ENCODE peak calls at places on chromosomes 13 and 19, in nine cellular contexts. One of them, this sample, is unnamed.

GRCh38 chr19:15197275-15198005 is 3.4 kb downstream of the NOTCH3 start:
- DNase-seq in aorta: no peak
- DNase-seq in neural progenitor cell: no peak
- DNase-seq in HS-5: no peak
- DNase-seq in GM18507: no peak
- DNase-seq in activated CD4-positive, alpha-beta T cell treated with anti-CD3 and anti-CD28 coated beads, Interleukin-2, amount 50 U/mL, for 24 hours: no peak
- DNase-seq in T-helper 2 cell: no peak
- DNase-seq in activated CD8-positive, alpha-beta T cell treated with anti-CD3 and anti-CD28 coated beads, Interleukin-2, amount 10 ng/mL, durations not matched to agents 7 days and 5 days: no peak
- DNase-seq in stimulated activated naive B cell treated with anti-CD40 and anti-IgM and Interleukin-4, amounts not matched to agents 10 μg/mL and 1 μg/mL and 100 μg/mL, for 72 hours: no peak
- DNase-seq in this sample: no peak

GRCh38 chr13:111916201-111916600 is 150.7 kb upstream of the SOX1 start:
- DNase-seq in aorta: peak; percentile 46
- DNase-seq in neural progenitor cell: no peak
- DNase-seq in HS-5: no peak
- DNase-seq in GM18507: no peak
- DNase-seq in activated CD4-positive, alpha-beta T cell treated with anti-CD3 and anti-CD28 coated beads, Interleukin-2, amount 50 U/mL, for 24 hours: no peak
- DNase-seq in T-helper 2 cell: no peak
- DNase-seq in activated CD8-positive, alpha-beta T cell treated with anti-CD3 and anti-CD28 coated beads, Interleukin-2, amount 10 ng/mL, durations not matched to agents 7 days and 5 days: no peak
- DNase-seq in stimulated activated naive B cell treated with anti-CD40 and anti-IgM and Interleukin-4, amounts not matched to agents 10 μg/mL and 1 μg/mL and 100 μg/mL, for 72 hours: no peak
- DNase-seq in this sample: no peak

GRCh38 chr13:44565881-44566280 is 10.2 kb downstream of the TSC22D1 start:
- DNase-seq in aorta: no peak
- DNase-seq in neural progenitor cell: no peak
- DNase-seq in HS-5: no peak
- DNase-seq in GM18507: no peak
- DNase-seq in activated CD4-positive, alpha-beta T cell treated with anti-CD3 and anti-CD28 coated beads, Interleukin-2, amount 50 U/mL, for 24 hours: no peak
- DNase-seq in T-helper 2 cell: no peak
- DNase-seq in activated CD8-positive, alpha-beta T cell treated with anti-CD3 and anti-CD28 coated beads, Interleukin-2, amount 10 ng/mL, durations not matched to agents 7 days and 5 days: no peak
- DNase-seq in stimulated activated naive B cell treated with anti-CD40 and anti-IgM and Interleukin-4, amounts not matched to agents 10 μg/mL and 1 μg/mL and 100 μg/mL, for 72 hours: no peak
- DNase-seq in this sample: no peak

GRCh38 chr19:11420894-11421606 is 1.9 kb upstream of the RGL3 start:
- DNase-seq in aorta: no peak
- DNase-seq in neural progenitor cell: peak; percentile 65
- DNase-seq in HS-5: no peak
- DNase-seq in GM18507: no peak
- DNase-seq in activated CD4-positive, alpha-beta T cell treated with anti-CD3 and anti-CD28 coated beads, Interleukin-2, amount 50 U/mL, for 24 hours: no peak
- DNase-seq in T-helper 2 cell: no peak
- DNase-seq in activated CD8-positive, alpha-beta T cell treated with anti-CD3 and anti-CD28 coated beads, Interleukin-2, amount 10 ng/mL, durations not matched to agents 7 days and 5 days: no peak
- DNase-seq in stimulated activated naive B cell treated with anti-CD40 and anti-IgM and Interleukin-4, amounts not matched to agents 10 μg/mL and 1 μg/mL and 100 μg/mL, for 72 hours: no peak
- DNase-seq in this sample: no peak

GRCh38 chr13:113960276-113960948 is 13.5 kb downstream of the C13orf46 start:
- DNase-seq in aorta: no peak
- DNase-seq in neural progenitor cell: no peak
- DNase-seq in HS-5: no peak
- DNase-seq in GM18507: no peak
- DNase-seq in activated CD4-positive, alpha-beta T cell treated with anti-CD3 and anti-CD28 coated beads, Interleukin-2, amount 50 U/mL, for 24 hours: no peak
- DNase-seq in T-helper 2 cell: no peak
- DNase-seq in activated CD8-positive, alpha-beta T cell treated with anti-CD3 and anti-CD28 coated beads, Interleukin-2, amount 10 ng/mL, durations not matched to agents 7 days and 5 days: no peak
- DNase-seq in stimulated activated naive B cell treated with anti-CD40 and anti-IgM and Interleukin-4, amounts not matched to agents 10 μg/mL and 1 μg/mL and 100 μg/mL, for 72 hours: no peak
- DNase-seq in this sample: no peak

GRCh38 chr19:10356431-10356830 is 17.0 kb upstream of the ICAM3 start:
- DNase-seq in aorta: no peak
- DNase-seq in neural progenitor cell: no peak
- DNase-seq in HS-5: no peak
- DNase-seq in GM18507: no peak
- DNase-seq in activated CD4-positive, alpha-beta T cell treated with anti-CD3 and anti-CD28 coated beads, Interleukin-2, amount 50 U/mL, for 24 hours: no peak
- DNase-seq in T-helper 2 cell: no peak
- DNase-seq in activated CD8-positive, alpha-beta T cell treated with anti-CD3 and anti-CD28 coated beads, Interleukin-2, amount 10 ng/mL, durations not matched to agents 7 days and 5 days: no peak
- DNase-seq in stimulated activated naive B cell treated with anti-CD40 and anti-IgM and Interleukin-4, amounts not matched to agents 10 μg/mL and 1 μg/mL and 100 μg/mL, for 72 hours: no peak
- DNase-seq in this sample: no peak

GRCh38 chr13:97174638-97175037 is 47.5 kb upstream of the MBNL2 start:
- DNase-seq in aorta: no peak
- DNase-seq in neural progenitor cell: no peak
- DNase-seq in HS-5: no peak
- DNase-seq in GM18507: no peak
- DNase-seq in activated CD4-positive, alpha-beta T cell treated with anti-CD3 and anti-CD28 coated beads, Interleukin-2, amount 50 U/mL, for 24 hours: no peak
- DNase-seq in T-helper 2 cell: no peak
- DNase-seq in activated CD8-positive, alpha-beta T cell treated with anti-CD3 and anti-CD28 coated beads, Interleukin-2, amount 10 ng/mL, durations not matched to agents 7 days and 5 days: no peak
- DNase-seq in stimulated activated naive B cell treated with anti-CD40 and anti-IgM and Interleukin-4, amounts not matched to agents 10 μg/mL and 1 μg/mL and 100 μg/mL, for 72 hours: no peak
- DNase-seq in this sample: no peak

GRCh38 chr13:52954838-52955237 is 73.8 kb upstream of the OLFM4 start:
- DNase-seq in aorta: no peak
- DNase-seq in neural progenitor cell: no peak
- DNase-seq in HS-5: no peak
- DNase-seq in GM18507: no peak
- DNase-seq in activated CD4-positive, alpha-beta T cell treated with anti-CD3 and anti-CD28 coated beads, Interleukin-2, amount 50 U/mL, for 24 hours: no peak
- DNase-seq in T-helper 2 cell: no peak
- DNase-seq in activated CD8-positive, alpha-beta T cell treated with anti-CD3 and anti-CD28 coated beads, Interleukin-2, amount 10 ng/mL, durations not matched to agents 7 days and 5 days: no peak
- DNase-seq in stimulated activated naive B cell treated with anti-CD40 and anti-IgM and Interleukin-4, amounts not matched to agents 10 μg/mL and 1 μg/mL and 100 μg/mL, for 72 hours: no peak
- DNase-seq in this sample: no peak

GRCh38 chr19:57351867-57352266 is 796 bp downstream of the ZNF304 start:
- DNase-seq in aorta: no peak
- DNase-seq in neural progenitor cell: peak; percentile 6
- DNase-seq in HS-5: no peak
- DNase-seq in GM18507: no peak
- DNase-seq in activated CD4-positive, alpha-beta T cell treated with anti-CD3 and anti-CD28 coated beads, Interleukin-2, amount 50 U/mL, for 24 hours: no peak
- DNase-seq in T-helper 2 cell: no peak
- DNase-seq in activated CD8-positive, alpha-beta T cell treated with anti-CD3 and anti-CD28 coated beads, Interleukin-2, amount 10 ng/mL, durations not matched to agents 7 days and 5 days: no peak
- DNase-seq in stimulated activated naive B cell treated with anti-CD40 and anti-IgM and Interleukin-4, amounts not matched to agents 10 μg/mL and 1 μg/mL and 100 μg/mL, for 72 hours: no peak
- DNase-seq in this sample: no peak

GRCh38 chr19:27675771-27676170 is 1537.2 kb downstream of the UQCRFS1 start:
- DNase-seq in aorta: no peak
- DNase-seq in neural progenitor cell: no peak
- DNase-seq in HS-5: no peak
- DNase-seq in GM18507: no peak
- DNase-seq in activated CD4-positive, alpha-beta T cell treated with anti-CD3 and anti-CD28 coated beads, Interleukin-2, amount 50 U/mL, for 24 hours: no peak
- DNase-seq in T-helper 2 cell: no peak
- DNase-seq in activated CD8-positive, alpha-beta T cell treated with anti-CD3 and anti-CD28 coated beads, Interleukin-2, amount 10 ng/mL, durations not matched to agents 7 days and 5 days: no peak
- DNase-seq in stimulated activated naive B cell treated with anti-CD40 and anti-IgM and Interleukin-4, amounts not matched to agents 10 μg/mL and 1 μg/mL and 100 μg/mL, for 72 hours: no peak
- DNase-seq in this sample: no peak

GRCh38 chr19:5515737-5516136 is 52.0 kb downstream of the TINCR start:
- DNase-seq in aorta: no peak
- DNase-seq in neural progenitor cell: no peak
- DNase-seq in HS-5: no peak
- DNase-seq in GM18507: no peak
- DNase-seq in activated CD4-positive, alpha-beta T cell treated with anti-CD3 and anti-CD28 coated beads, Interleukin-2, amount 50 U/mL, for 24 hours: no peak
- DNase-seq in T-helper 2 cell: no peak
- DNase-seq in activated CD8-positive, alpha-beta T cell treated with anti-CD3 and anti-CD28 coated beads, Interleukin-2, amount 10 ng/mL, durations not matched to agents 7 days and 5 days: no peak
- DNase-seq in stimulated activated naive B cell treated with anti-CD40 and anti-IgM and Interleukin-4, amounts not matched to agents 10 μg/mL and 1 μg/mL and 100 μg/mL, for 72 hours: no peak
- DNase-seq in this sample: no peak

GRCh38 chr19:38850976-38851621 is 1.3 kb upstream of the HNRNPL start:
- DNase-seq in aorta: no peak
- DNase-seq in neural progenitor cell: peak; percentile 80
- DNase-seq in HS-5: no peak
- DNase-seq in GM18507: no peak
- DNase-seq in activated CD4-positive, alpha-beta T cell treated with anti-CD3 and anti-CD28 coated beads, Interleukin-2, amount 50 U/mL, for 24 hours: peak; percentile 30
- DNase-seq in T-helper 2 cell: peak; percentile 25
- DNase-seq in activated CD8-positive, alpha-beta T cell treated with anti-CD3 and anti-CD28 coated beads, Interleukin-2, amount 10 ng/mL, durations not matched to agents 7 days and 5 days: peak; percentile 58
- DNase-seq in stimulated activated naive B cell treated with anti-CD40 and anti-IgM and Interleukin-4, amounts not matched to agents 10 μg/mL and 1 μg/mL and 100 μg/mL, for 72 hours: peak; percentile 47
- DNase-seq in this sample: peak; percentile 50

GRCh38 chr13:46675016-46675415 is 121.9 kb downstream of the ESD start:
- DNase-seq in aorta: no peak
- DNase-seq in neural progenitor cell: no peak
- DNase-seq in HS-5: no peak
- DNase-seq in GM18507: no peak
- DNase-seq in activated CD4-positive, alpha-beta T cell treated with anti-CD3 and anti-CD28 coated beads, Interleukin-2, amount 50 U/mL, for 24 hours: no peak
- DNase-seq in T-helper 2 cell: no peak
- DNase-seq in activated CD8-positive, alpha-beta T cell treated with anti-CD3 and anti-CD28 coated beads, Interleukin-2, amount 10 ng/mL, durations not matched to agents 7 days and 5 days: no peak
- DNase-seq in stimulated activated naive B cell treated with anti-CD40 and anti-IgM and Interleukin-4, amounts not matched to agents 10 μg/mL and 1 μg/mL and 100 μg/mL, for 72 hours: no peak
- DNase-seq in this sample: no peak

GRCh38 chr19:49614096-49614857 is 23.3 kb downstream of the PRR12 start:
- DNase-seq in aorta: no peak
- DNase-seq in neural progenitor cell: no peak
- DNase-seq in HS-5: no peak
- DNase-seq in GM18507: no peak
- DNase-seq in activated CD4-positive, alpha-beta T cell treated with anti-CD3 and anti-CD28 coated beads, Interleukin-2, amount 50 U/mL, for 24 hours: no peak
- DNase-seq in T-helper 2 cell: no peak
- DNase-seq in activated CD8-positive, alpha-beta T cell treated with anti-CD3 and anti-CD28 coated beads, Interleukin-2, amount 10 ng/mL, durations not matched to agents 7 days and 5 days: no peak
- DNase-seq in stimulated activated naive B cell treated with anti-CD40 and anti-IgM and Interleukin-4, amounts not matched to agents 10 μg/mL and 1 μg/mL and 100 μg/mL, for 72 hours: no peak
- DNase-seq in this sample: peak; percentile 71

GRCh38 chr13:76799696-76800095 is 86.5 kb downstream of the KCTD12 start:
- DNase-seq in aorta: no peak
- DNase-seq in neural progenitor cell: no peak
- DNase-seq in HS-5: no peak
- DNase-seq in GM18507: no peak
- DNase-seq in activated CD4-positive, alpha-beta T cell treated with anti-CD3 and anti-CD28 coated beads, Interleukin-2, amount 50 U/mL, for 24 hours: no peak
- DNase-seq in T-helper 2 cell: no peak
- DNase-seq in activated CD8-positive, alpha-beta T cell treated with anti-CD3 and anti-CD28 coated beads, Interleukin-2, amount 10 ng/mL, durations not matched to agents 7 days and 5 days: no peak
- DNase-seq in stimulated activated naive B cell treated with anti-CD40 and anti-IgM and Interleukin-4, amounts not matched to agents 10 μg/mL and 1 μg/mL and 100 μg/mL, for 72 hours: no peak
- DNase-seq in this sample: no peak

GRCh38 chr19:36097036-36097435 is 13.9 kb upstream of the OVOL3 start:
- DNase-seq in aorta: no peak
- DNase-seq in neural progenitor cell: peak; percentile 55
- DNase-seq in HS-5: no peak
- DNase-seq in GM18507: no peak
- DNase-seq in activated CD4-positive, alpha-beta T cell treated with anti-CD3 and anti-CD28 coated beads, Interleukin-2, amount 50 U/mL, for 24 hours: no peak
- DNase-seq in T-helper 2 cell: no peak
- DNase-seq in activated CD8-positive, alpha-beta T cell treated with anti-CD3 and anti-CD28 coated beads, Interleukin-2, amount 10 ng/mL, durations not matched to agents 7 days and 5 days: no peak
- DNase-seq in stimulated activated naive B cell treated with anti-CD40 and anti-IgM and Interleukin-4, amounts not matched to agents 10 μg/mL and 1 μg/mL and 100 μg/mL, for 72 hours: no peak
- DNase-seq in this sample: no peak

GRCh38 chr13:66546534-66547379 is 683.4 kb downstream of the PCDH9 start:
- DNase-seq in aorta: no peak
- DNase-seq in neural progenitor cell: no peak
- DNase-seq in HS-5: no peak
- DNase-seq in GM18507: no peak
- DNase-seq in activated CD4-positive, alpha-beta T cell treated with anti-CD3 and anti-CD28 coated beads, Interleukin-2, amount 50 U/mL, for 24 hours: no peak
- DNase-seq in T-helper 2 cell: no peak
- DNase-seq in activated CD8-positive, alpha-beta T cell treated with anti-CD3 and anti-CD28 coated beads, Interleukin-2, amount 10 ng/mL, durations not matched to agents 7 days and 5 days: no peak
- DNase-seq in stimulated activated naive B cell treated with anti-CD40 and anti-IgM and Interleukin-4, amounts not matched to agents 10 μg/mL and 1 μg/mL and 100 μg/mL, for 72 hours: no peak
- DNase-seq in this sample: no peak

GRCh38 chr13:55087085-55087484 is 2053.6 kb upstream of the PRR20A start:
- DNase-seq in aorta: no peak
- DNase-seq in neural progenitor cell: no peak
- DNase-seq in HS-5: no peak
- DNase-seq in GM18507: no peak
- DNase-seq in activated CD4-positive, alpha-beta T cell treated with anti-CD3 and anti-CD28 coated beads, Interleukin-2, amount 50 U/mL, for 24 hours: no peak
- DNase-seq in T-helper 2 cell: no peak
- DNase-seq in activated CD8-positive, alpha-beta T cell treated with anti-CD3 and anti-CD28 coated beads, Interleukin-2, amount 10 ng/mL, durations not matched to agents 7 days and 5 days: no peak
- DNase-seq in stimulated activated naive B cell treated with anti-CD40 and anti-IgM and Interleukin-4, amounts not matched to agents 10 μg/mL and 1 μg/mL and 100 μg/mL, for 72 hours: no peak
- DNase-seq in this sample: no peak

GRCh38 chr19:54674021-54674617 is 11.3 kb downstream of the LILRB4 start:
- DNase-seq in aorta: no peak
- DNase-seq in neural progenitor cell: peak; percentile 55
- DNase-seq in HS-5: peak; percentile 28
- DNase-seq in GM18507: no peak
- DNase-seq in activated CD4-positive, alpha-beta T cell treated with anti-CD3 and anti-CD28 coated beads, Interleukin-2, amount 50 U/mL, for 24 hours: no peak
- DNase-seq in T-helper 2 cell: no peak
- DNase-seq in activated CD8-positive, alpha-beta T cell treated with anti-CD3 and anti-CD28 coated beads, Interleukin-2, amount 10 ng/mL, durations not matched to agents 7 days and 5 days: peak; percentile 49
- DNase-seq in stimulated activated naive B cell treated with anti-CD40 and anti-IgM and Interleukin-4, amounts not matched to agents 10 μg/mL and 1 μg/mL and 100 μg/mL, for 72 hours: no peak
- DNase-seq in this sample: no peak

GRCh38 chr19:29687244-29687896 is 22.1 kb downstream of the PLEKHF1 start:
- DNase-seq in aorta: no peak
- DNase-seq in neural progenitor cell: no peak
- DNase-seq in HS-5: peak; percentile 76
- DNase-seq in GM18507: no peak
- DNase-seq in activated CD4-positive, alpha-beta T cell treated with anti-CD3 and anti-CD28 coated beads, Interleukin-2, amount 50 U/mL, for 24 hours: peak; percentile 53
- DNase-seq in T-helper 2 cell: no peak
- DNase-seq in activated CD8-positive, alpha-beta T cell treated with anti-CD3 and anti-CD28 coated beads, Interleukin-2, amount 10 ng/mL, durations not matched to agents 7 days and 5 days: no peak
- DNase-seq in stimulated activated naive B cell treated with anti-CD40 and anti-IgM and Interleukin-4, amounts not matched to agents 10 μg/mL and 1 μg/mL and 100 μg/mL, for 72 hours: no peak
- DNase-seq in this sample: peak; percentile 70

GRCh38 chr13:113029061-113029445 is 60.0 kb downstream of the MCF2L start:
- DNase-seq in aorta: no peak
- DNase-seq in neural progenitor cell: no peak
- DNase-seq in HS-5: no peak
- DNase-seq in GM18507: no peak
- DNase-seq in activated CD4-positive, alpha-beta T cell treated with anti-CD3 and anti-CD28 coated beads, Interleukin-2, amount 50 U/mL, for 24 hours: no peak
- DNase-seq in T-helper 2 cell: no peak
- DNase-seq in activated CD8-positive, alpha-beta T cell treated with anti-CD3 and anti-CD28 coated beads, Interleukin-2, amount 10 ng/mL, durations not matched to agents 7 days and 5 days: no peak
- DNase-seq in stimulated activated naive B cell treated with anti-CD40 and anti-IgM and Interleukin-4, amounts not matched to agents 10 μg/mL and 1 μg/mL and 100 μg/mL, for 72 hours: no peak
- DNase-seq in this sample: no peak